ENCODE peak calls at places on chromosomes 2 and 18, in five cellular contexts. J is neuronal stem cell, Z is GM23248, I is colonic mucosa, N is SK-N-MC. D is an unnamed sample.

GRCh38 chr18:43559507-43559906 is 282.2 kb upstream of the SYT4 start:
- DNase-seq in J (no peak), Z (no peak), I (no peak), N (no peak), D (peak; percentile 50)

GRCh38 chr18:74303936-74304335 is 11.7 kb upstream of the C18orf63 start:
- DNase-seq in J (no peak), Z (peak; percentile 84), I (no peak), N (no peak), D (no peak)

GRCh38 chr2:105879798-105880300 is 135.1 kb downstream of the NCK2 start:
- DNase-seq in J (no peak), Z (no peak), I (no peak), N (no peak), D (no peak)

GRCh38 chr2:113282747-113283533 is 4.2 kb upstream of the PAX8 start:
- DNase-seq in J (no peak), Z (peak; percentile 56), I (peak; percentile 69), N (no peak), D (peak; percentile 95)

GRCh38 chr2:172248381-172249173 is 145.9 kb upstream of the DLX2 start:
- DNase-seq in J (no peak), Z (peak; percentile 80), I (no peak), N (no peak), D (no peak)

GRCh38 chr2:64751286-64752260 is 97.9 kb upstream of the SERTAD2 start:
- DNase-seq in J (no peak), Z (peak; percentile 66), I (peak; percentile 98), N (no peak), D (peak; percentile 100)

GRCh38 chr2:65130440-65131175 is 702 bp upstream of the RAB1A start:
- DNase-seq in J (no peak), Z (no peak), I (no peak), N (no peak), D (no peak)

GRCh38 chr2:71226391-71226964 is 425 bp downstream of the PAIP2B start:
- DNase-seq in J (peak; percentile 48), Z (peak; percentile 18), I (peak; percentile 60), N (no peak), D (peak; percentile 83)

GRCh38 chr2:129755786-129756185 is 223.7 kb upstream of the RAB6C start:
- DNase-seq in J (no peak), Z (no peak), I (no peak), N (no peak), D (no peak)

GRCh38 chr2:225584821-225585220 is 185.3 kb downstream of the NYAP2 start:
- DNase-seq in J (no peak), Z (no peak), I (no peak), N (no peak), D (no peak)

GRCh38 chr2:68385232-68385906 is 20.3 kb downstream of the PLEK start:
- DNase-seq in J (no peak), Z (no peak), I (no peak), N (no peak), D (no peak)

GRCh38 chr2:70541481-70542020 is 12.1 kb downstream of the TGFA start:
- DNase-seq in J (no peak), Z (peak; percentile 74), I (no peak), N (no peak), D (no peak)

GRCh38 chr2:101704046-101704466 is 6.5 kb downstream of the MAP4K4 start:
- DNase-seq in J (no peak), Z (peak; percentile 88), I (no peak), N (no peak), D (no peak)

GRCh38 chr18:55269632-55270031 is 310.4 kb upstream of the CCDC68 start:
- DNase-seq in J (no peak), Z (peak; percentile 40), I (no peak), N (no peak), D (no peak)

GRCh38 chr2:205751621-205752031 is 69.3 kb downstream of the NRP2 start:
- DNase-seq in J (no peak), Z (no peak), I (no peak), N (no peak), D (no peak)

GRCh38 chr2:231810905-231811304 is 24.7 kb downstream of the COPS7B start:
- DNase-seq in J (no peak), Z (peak; percentile 80), I (no peak), N (no peak), D (no peak)

GRCh38 chr2:8488001-8488738 is 193.7 kb upstream of the ID2 start:
- DNase-seq in J (no peak), Z (no peak), I (no peak), N (no peak), D (no peak)
- H3K4me3 ChIP-seq in J (no peak overlapping the region), Z (no peak overlapping the region), I (no peak overlapping the region), N (no peak overlapping the region), D (peak overlapping the region; percentile 29)

GRCh38 chr18:46252754-46253153 is 148.6 kb downstream of the HAUS1 start:
- DNase-seq in J (no peak), Z (no peak), I (no peak), N (no peak), D (no peak)
- H3K27ac ChIP-seq in J (no peak overlapping the region), Z (no peak overlapping the region), I (no peak overlapping the region), N (peak overlapping the region; percentile 37), D (no peak overlapping the region)

GRCh38 chr2:226797289-226797988 is 2.2 kb downstream of the IRS1 start:
- DNase-seq in J (no peak), Z (peak; percentile 86), I (peak; percentile 28), N (no peak), D (peak; percentile 78)
- H3K9ac ChIP-seq in J (peak overlapping the region; percentile 60), Z (peak overlapping the region; percentile 95), I (peak overlapping the region; percentile 58), N (peak overlapping the region; percentile 60), D (no peak overlapping the region)

GRCh38 chr2:112140413-112140802 is 2.2 kb downstream of the FBLN7 start:
- DNase-seq in J (no peak), Z (no peak), I (no peak), N (no peak), D (no peak)
- H3K4me3 ChIP-seq in J (peak overlapping the region; percentile 86), Z (no peak overlapping the region), I (no peak overlapping the region), N (no peak overlapping the region), D (no peak overlapping the region)

DNA sequence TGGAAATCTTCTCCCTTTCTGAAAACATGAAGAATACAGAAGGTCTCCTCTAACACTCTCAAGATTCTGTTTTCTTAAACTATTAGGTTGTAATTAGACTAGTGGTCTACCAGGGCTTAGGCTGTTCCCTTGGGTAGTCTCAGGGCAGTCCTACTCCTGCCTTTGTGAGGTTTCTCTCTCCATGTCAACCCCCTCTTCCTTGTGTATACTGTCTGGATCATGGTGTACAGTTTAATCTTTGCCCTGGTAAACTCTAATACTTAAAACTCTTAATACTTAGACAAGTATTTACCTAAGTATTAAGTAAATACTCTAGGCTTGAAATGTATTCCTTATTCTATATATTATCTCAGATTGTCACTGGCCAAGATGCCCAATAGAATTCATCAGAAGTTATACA is 480.3 kb upstream of the TNP1 start:
- DNase-seq in J (no peak), Z (no peak), I (no peak), N (no peak), D (no peak)
- H3K27ac ChIP-seq in J (no peak overlapping the region), Z (no peak overlapping the region), I (no peak overlapping the region), N (no peak overlapping the region), D (no peak overlapping the region)

GRCh38 chr2:53784431-53784830 is 2.3 kb downstream of the ASB3 start:
- DNase-seq in J (no peak), Z (peak; percentile 62), I (no peak), N (no peak), D (no peak)

GRCh38 chr2:53787255-53787910 is 539 bp downstream of the ERLEC1 start:
- DNase-seq in J (no peak), Z (peak; percentile 72), I (no peak), N (no peak), D (no peak)

GRCh38 chr2:53787911-53788289 is 1.1 kb downstream of the ERLEC1 start:
- DNase-seq in J (no peak), Z (peak; percentile 38), I (no peak), N (no peak), D (no peak)

GRCh38 chr2:53786371-53787254 is at the start of the genes ASB3 and ERLEC1:
- DNase-seq in J (peak; percentile 85), Z (peak; percentile 87), I (peak; percentile 92), N (no peak), D (peak; percentile 96)

DNA sequence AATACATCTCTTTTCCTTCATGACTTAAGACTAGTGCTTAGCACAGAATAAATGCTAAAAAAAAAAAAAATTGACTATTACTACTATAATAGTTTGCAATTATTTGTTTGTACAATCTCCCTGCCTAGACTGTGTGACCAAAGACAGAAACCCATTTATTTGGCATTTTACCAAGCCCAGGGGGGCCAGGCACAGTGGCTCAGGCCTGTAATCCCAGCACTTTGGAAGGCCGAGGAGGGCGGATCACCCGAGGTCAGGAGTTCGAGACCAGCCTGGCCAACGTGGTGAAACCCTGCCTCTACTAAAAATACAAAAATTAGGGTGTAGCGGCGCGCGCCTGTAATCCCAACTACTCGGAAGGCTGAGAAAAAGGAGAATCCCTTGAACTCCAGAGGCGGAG is 1.4 kb downstream of the ASB3 start:
- DNase-seq in J (no peak), Z (peak; percentile 21), I (no peak), N (no peak), D (no peak)
- H3K9ac ChIP-seq in J (no peak overlapping the region), Z (peak overlapping the region; percentile 90), I (no peak overlapping the region), N (peak overlapping the region; percentile 95), D (no peak overlapping the region)

GRCh38 chr18:51032193-51032592 is 2.2 kb downstream of the SMAD4 start:
- DNase-seq in J (no peak), Z (peak; percentile 25), I (no peak), N (no peak), D (no peak)
- H3K4me3 ChIP-seq in J (no peak overlapping the region), Z (peak overlapping the region; percentile 92), I (no peak overlapping the region), N (peak overlapping the region; percentile 89), D (peak overlapping the region; percentile 80)

DNA sequence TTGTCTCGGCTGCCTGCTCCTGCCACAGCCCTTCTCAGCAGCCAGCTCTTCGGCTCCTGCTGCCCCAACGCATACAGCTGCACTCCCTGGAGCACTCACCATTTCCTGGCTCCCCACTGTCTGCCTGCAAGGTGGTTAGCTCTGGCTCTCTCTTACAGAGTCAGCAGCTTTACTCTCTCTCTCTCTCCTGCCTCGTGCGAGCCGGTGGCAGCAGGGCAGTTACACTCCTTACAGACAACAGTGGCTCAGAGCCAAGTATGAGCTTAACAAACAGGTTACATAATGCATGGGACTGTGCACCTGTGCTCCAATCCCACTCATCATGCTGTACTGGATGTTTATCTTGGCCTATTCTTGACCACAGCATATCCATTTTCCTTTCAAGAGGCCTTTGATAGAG is 47.4 kb upstream of the DNAJC10 start:
- DNase-seq in J (no peak), Z (peak; percentile 3), I (peak; percentile 23), N (no peak), D (no peak)
- H3K27ac ChIP-seq in J (no peak overlapping the region), Z (no peak overlapping the region), I (no peak overlapping the region), N (peak overlapping the region; percentile 21), D (no peak overlapping the region)